ENCODE peak calls at places on chromosomes 2 and 18, in seven cellular contexts. B, U, K, Z, J, H and G are unnamed samples.

GRCh38 chr2:219452361-219453317 is 18.0 kb downstream of the SPEG start:
- DNase-seq in B (no peak), U (no peak), K (no peak), Z (peak; percentile 63), J (peak; percentile 81), H (no peak), G (peak; percentile 95)

GRCh38 chr2:53422979-53423378 is 344.6 kb upstream of the CHAC2 start:
- DNase-seq in B (no peak), U (no peak), K (peak; percentile 57), Z (no peak), J (peak; percentile 31), H (peak; percentile 42), G (peak; percentile 58)

GRCh38 chr2:185738679-185739472 is at the start of gene FSIP2:
- DNase-seq in B (no peak), U (no peak), K (peak; percentile 94), Z (no peak), J (no peak), H (peak; percentile 98), G (peak; percentile 63)

GRCh38 chr18:67608909-67609308 is 92.4 kb upstream of the DSEL start:
- DNase-seq in B (no peak), U (no peak), K (no peak), Z (no peak), J (no peak), H (no peak), G (peak; percentile 11)

GRCh38 chr2:70199320-70199864 is 8.6 kb upstream of the C2orf42 start:
- DNase-seq in B (no peak), U (no peak), K (peak; percentile 32), Z (no peak), J (no peak), H (no peak), G (no peak)

GRCh38 chr2:194304191-194304590 is 1352.8 kb upstream of the SLC39A10 start:
- DNase-seq in B (no peak), U (no peak), K (no peak), Z (no peak), J (no peak), H (no peak), G (no peak)

GRCh38 chr18:59691046-59691395 is 6.2 kb downstream of the CCBE1 start:
- DNase-seq in B (no peak), U (no peak), K (no peak), Z (no peak), J (no peak), H (no peak), G (peak; percentile 51)

GRCh38 chr2:142935563-142936089 is 58.2 kb downstream of the KYNU start:
- DNase-seq in B (no peak), U (no peak), K (no peak), Z (no peak), J (no peak), H (no peak), G (no peak)

GRCh38 chr2:210132239-210132638 is 39.0 kb downstream of the KANSL1L start:
- DNase-seq in B (no peak), U (no peak), K (no peak), Z (no peak), J (no peak), H (no peak), G (no peak)

GRCh38 chr2:175187378-175187777 is 5.9 kb upstream of the ATP5MC3 start:
- DNase-seq in B (no peak), U (no peak), K (peak; percentile 55), Z (no peak), J (no peak), H (no peak), G (peak; percentile 31)

GRCh38 chr2:193517615-193518014 is 1322.9 kb upstream of the TMEFF2 start:
- DNase-seq in B (no peak), U (no peak), K (no peak), Z (no peak), J (no peak), H (no peak), G (no peak)

GRCh38 chr2:152336103-152336853 is 1.3 kb downstream of the FMNL2 start:
- DNase-seq in B (no peak), U (peak; percentile 10), K (peak; percentile 52), Z (no peak), J (no peak), H (peak; percentile 55), G (peak; percentile 21)

GRCh38 chr2:138779451-138780440 is at the start of gene NXPH2:
- DNase-seq in B (no peak), U (no peak), K (no peak), Z (no peak), J (no peak), H (peak; percentile 42), G (no peak)

GRCh38 chr2:96860065-96861029 is 2.5 kb upstream of the ANKRD39 start:
- DNase-seq in B (no peak), U (no peak), K (no peak), Z (no peak), J (no peak), H (no peak), G (peak; percentile 34)

GRCh38 chr2:209525336-209525735 is 101.5 kb downstream of the MAP2 start:
- DNase-seq in B (no peak), U (no peak), K (no peak), Z (no peak), J (no peak), H (no peak), G (peak; percentile 33)

GRCh38 chr2:45891719-45892118 is 240.2 kb downstream of the PRKCE start:
- DNase-seq in B (no peak), U (no peak), K (no peak), Z (no peak), J (no peak), H (no peak), G (no peak)

GRCh38 chr2:96156926-96157648 is 11.8 kb upstream of the DUSP2 start:
- DNase-seq in B (no peak), U (no peak), K (no peak), Z (no peak), J (no peak), H (no peak), G (no peak)

GRCh38 chr2:3320910-3321605 is 56.6 kb downstream of the EIPR1 start:
- DNase-seq in B (no peak), U (no peak), K (no peak), Z (no peak), J (no peak), H (no peak), G (no peak)

GRCh38 chr2:63408530-63408929 is 179.7 kb downstream of the WDPCP start:
- DNase-seq in B (no peak), U (no peak), K (no peak), Z (no peak), J (no peak), H (no peak), G (peak; percentile 13)

GRCh38 chr2:192035731-192036442 is 158.8 kb downstream of the TMEFF2 start:
- DNase-seq in B (no peak), U (no peak), K (no peak), Z (no peak), J (peak; percentile 33), H (no peak), G (peak; percentile 73)

GRCh38 chr2:189255711-189256110 is 76.2 kb upstream of the COL5A2 start:
- DNase-seq in B (no peak), U (no peak), K (no peak), Z (no peak), J (no peak), H (no peak), G (no peak)

GRCh38 chr18:11994346-11994707 is 13.0 kb downstream of the IMPA2 start:
- DNase-seq in B (no peak), U (no peak), K (no peak), Z (no peak), J (peak; percentile 46), H (no peak), G (peak; percentile 85)

GRCh38 chr18:47737956-47738355 is 192.5 kb downstream of the SMAD2 start:
- DNase-seq in B (no peak), U (no peak), K (no peak), Z (no peak), J (no peak), H (no peak), G (no peak)

GRCh38 chr2:240966457-240966905 is 31.9 kb upstream of the SNED1 start:
- DNase-seq in B (no peak), U (no peak), K (no peak), Z (no peak), J (no peak), H (no peak), G (no peak)

GRCh38 chr2:211093743-211094303 is 537.4 kb downstream of the CPS1 start:
- DNase-seq in B (no peak), U (no peak), K (no peak), Z (no peak), J (no peak), H (no peak), G (peak; percentile 9)

GRCh38 chr2:8511868-8512612 is 169.8 kb upstream of the ID2 start:
- DNase-seq in B (no peak), U (no peak), K (no peak), Z (no peak), J (peak; percentile 46), H (no peak), G (peak; percentile 48)

GRCh38 chr2:165863816-165864221 is 69.8 kb upstream of the GALNT3 start:
- DNase-seq in B (no peak), U (no peak), K (no peak), Z (no peak), J (no peak), H (no peak), G (no peak)

GRCh38 chr2:58614259-58614658 is 373.1 kb upstream of the FANCL start:
- DNase-seq in B (no peak), U (no peak), K (peak; percentile 9), Z (no peak), J (no peak), H (no peak), G (no peak)

GRCh38 chr2:139730197-139730596 is 950.0 kb upstream of the NXPH2 start:
- DNase-seq in B (no peak), U (no peak), K (no peak), Z (no peak), J (no peak), H (no peak), G (no peak)

GRCh38 chr2:96771792-96772618 is 11.3 kb downstream of the CNNM4 start:
- DNase-seq in B (no peak), U (no peak), K (no peak), Z (no peak), J (no peak), H (no peak), G (no peak)

GRCh38 chr18:44246001-44246400 is 434.7 kb upstream of the SETBP1 start:
- DNase-seq in B (no peak), U (no peak), K (no peak), Z (no peak), J (no peak), H (no peak), G (peak; percentile 31)

GRCh38 chr2:159044804-159045286 is 76.4 kb downstream of the TANC1 start:
- DNase-seq in B (no peak), U (no peak), K (no peak), Z (no peak), J (no peak), H (no peak), G (no peak)

GRCh38 chr2:239948100-239948881 is 76.9 kb downstream of the NDUFA10 start:
- DNase-seq in B (no peak), U (no peak), K (no peak), Z (peak; percentile 20), J (no peak), H (no peak), G (no peak)

GRCh38 chr2:119478188-119479065 is 45.9 kb downstream of the SCTR start:
- DNase-seq in B (no peak), U (no peak), K (no peak), Z (no peak), J (no peak), H (no peak), G (no peak)

GRCh38 chr2:3175568-3175955 is 202.1 kb downstream of the EIPR1 start:
- DNase-seq in B (no peak), U (no peak), K (no peak), Z (no peak), J (no peak), H (no peak), G (no peak)